ENCODE peak calls at places on chromosomes 13 and 19, in seven cellular contexts. B is naive B cell; Q is left cardiac atrium; W is CD4-positive, alpha-beta T cell; G is activated T-helper 17 cell treated with anti-CD3 and anti-CD28 coated beads, Interleukin-2, amount 50 U/mL, for 72 hours; I is mucosa of descending colon; S is CD8-positive, alpha-beta T cell. F is an unnamed sample.

GRCh38 chr19:35966771-35967170 is 28.2 kb upstream of the SDHAF1 start:
- ATAC-seq in G (no peak), I (no peak), Q (no peak), B (no peak), W (no peak), S (no peak), F (no peak)

GRCh38 chr19:34994643-34995471 is 5.3 kb upstream of the GRAMD1A start:
- ATAC-seq in G (no peak), Q (peak; percentile 31), I (peak; percentile 88), S (no peak), W (no peak), B (no peak), F (peak; percentile 23)

GRCh38 chr13:68345963-68346362 is 1115.8 kb upstream of the PCDH9 start:
- ATAC-seq in S (no peak), I (peak; percentile 66), Q (no peak), W (no peak), B (no peak), G (no peak), F (no peak)

GRCh38 chr13:78786399-78786879 is 127.5 kb upstream of the OBI1 start:
- ATAC-seq in G (no peak), W (no peak), S (no peak), I (no peak), Q (no peak), B (no peak), F (no peak)

GRCh38 chr13:94325660-94326059 is 153.8 kb downstream of the DCT start:
- ATAC-seq in S (no peak), B (no peak), W (no peak), Q (no peak), I (no peak), G (no peak), F (no peak)

GRCh38 chr19:22609630-22610029 is 24.5 kb upstream of the ZNF492 start:
- ATAC-seq in Q (no peak), B (no peak), I (no peak), G (no peak), W (no peak), S (no peak), F (no peak)

GRCh38 chr13:34128661-34129060 is 310.7 kb downstream of the RFC3 start:
- ATAC-seq in S (no peak), W (no peak), I (no peak), B (no peak), Q (no peak), G (no peak), F (no peak)

GRCh38 chr19:9939301-9939913 is 3.1 kb upstream of the OLFM2 start:
- ATAC-seq in I (no peak), W (no peak), G (no peak), Q (no peak), S (no peak), B (no peak), F (no peak)

GRCh38 chr19:35081201-35081600 is 34.4 kb upstream of the FXYD3 start:
- ATAC-seq in W (no peak), G (no peak), Q (no peak), I (no peak), B (no peak), S (no peak), F (no peak)

GRCh38 chr13:76335463-76335862 is 550.7 kb downstream of the KCTD12 start:
- ATAC-seq in W (no peak), I (no peak), Q (no peak), G (no peak), B (no peak), S (no peak), F (no peak)

GRCh38 chr19:38429055-38429810 is 3.2 kb upstream of the RASGRP4 start:
- ATAC-seq in W (no peak), G (peak; percentile 57), B (no peak), Q (no peak), S (no peak), I (no peak), F (no peak)

GRCh38 chr13:76854894-76855293 is 31.3 kb downstream of the KCTD12 start:
- ATAC-seq in I (no peak), Q (peak; percentile 34), W (no peak), B (no peak), G (no peak), S (no peak), F (peak; percentile 55)

GRCh38 chr13:59679239-59679638 is 484.5 kb downstream of the DIAPH3 start:
- ATAC-seq in Q (no peak), W (no peak), G (no peak), I (no peak), B (no peak), S (no peak), F (no peak)

GRCh38 chr19:41995959-41996797 is 2.1 kb upstream of the ATP1A3 start:
- ATAC-seq in G (no peak), I (no peak), B (no peak), Q (no peak), S (no peak), W (no peak), F (no peak)

GRCh38 chr19:47135156-47135555 is 4.5 kb downstream of the SAE1 start:
- ATAC-seq in I (no peak), Q (no peak), G (no peak), B (no peak), S (no peak), W (no peak), F (no peak)

GRCh38 chr13:77345150-77345780 is 18.4 kb upstream of the MYCBP2 start:
- ATAC-seq in S (peak; percentile 55), W (peak; percentile 71), Q (no peak), B (peak; percentile 88), I (peak; percentile 35), G (peak; percentile 87), F (no peak)

GRCh38 chr13:99970761-99971575 is 599 bp downstream of the ZIC5 start:
- ATAC-seq in G (no peak), I (peak; percentile 30), S (no peak), W (peak; percentile 5), B (peak; percentile 12), Q (no peak), F (peak; percentile 29)

GRCh38 chr19:2552859-2553258 is 76.9 kb downstream of the GADD45B start:
- ATAC-seq in Q (no peak), I (peak; percentile 48), S (peak; percentile 89), W (peak; percentile 92), G (peak; percentile 95), B (peak; percentile 95), F (no peak)

GRCh38 chr19:10896851-10897526 is 25.6 kb downstream of the CARM1 start:
- ATAC-seq in I (peak; percentile 23), W (no peak), G (peak; percentile 44), S (no peak), Q (no peak), B (no peak), F (no peak)

GRCh38 chr13:42567772-42568428 is 6.1 kb upstream of the TNFSF11 start:
- ATAC-seq in S (no peak), W (no peak), G (no peak), B (no peak), I (no peak), Q (no peak), F (no peak)

GRCh38 chr19:44607049-44607448 is 6.3 kb upstream of the IGSF23 start:
- ATAC-seq in G (no peak), Q (peak; percentile 61), S (no peak), I (peak; percentile 61), B (peak; percentile 49), W (no peak), F (peak; percentile 71)

GRCh38 chr19:13127811-13128575 is 9.9 kb downstream of the NACC1 start:
- ATAC-seq in B (no peak), G (no peak), Q (no peak), S (no peak), W (no peak), I (no peak), F (no peak)

GRCh38 chr19:49182848-49183375 is 25.3 kb downstream of the TRPM4 start:
- ATAC-seq in G (no peak), B (no peak), W (no peak), I (no peak), Q (peak; percentile 29), S (no peak), F (no peak)

GRCh38 chr13:106357198-106357597 is 178.3 kb downstream of the EFNB2 start:
- ATAC-seq in Q (peak; percentile 60), G (no peak), I (no peak), S (no peak), B (no peak), W (no peak), F (no peak)

GRCh38 chr13:113029487-113030258 is 60.7 kb downstream of the MCF2L start:
- ATAC-seq in S (peak; percentile 65), B (no peak), Q (peak; percentile 54), W (no peak), G (peak; percentile 35), I (peak; percentile 68), F (no peak)

GRCh38 chr19:1074512-1075283 is 7.7 kb downstream of the ARHGAP45 start:
- ATAC-seq in G (peak; percentile 26), I (peak; percentile 79), S (peak; percentile 27), Q (peak; percentile 40), W (peak; percentile 25), B (peak; percentile 42), F (peak; percentile 54)

GRCh38 chr13:73499685-73500084 is 440.9 kb downstream of the KLF5 start:
- ATAC-seq in S (no peak), Q (no peak), I (peak; percentile 78), W (no peak), B (no peak), G (no peak), F (no peak)

GRCh38 chr13:29125145-29125933 is 305.2 kb downstream of the MTUS2 start:
- ATAC-seq in S (no peak), B (peak; percentile 41), I (no peak), G (peak; percentile 90), Q (no peak), W (peak; percentile 69), F (no peak)

GRCh38 chr19:460877-461609 is at the start of gene SHC2:
- ATAC-seq in Q (peak; percentile 61), G (no peak), W (no peak), I (no peak), S (peak; percentile 27), B (no peak), F (no peak)

GRCh38 chr13:77177646-77178045 is 149.2 kb downstream of the MYCBP2 start:
- ATAC-seq in S (no peak), W (no peak), I (no peak), G (no peak), B (no peak), Q (no peak), F (no peak)

GRCh38 chr13:46355088-46355468 is 32.0 kb downstream of the RUBCNL start:
- ATAC-seq in W (no peak), Q (no peak), B (no peak), S (no peak), G (peak; percentile 12), I (no peak), F (no peak)

GRCh38 chr19:4431808-4432674 is 25.6 kb downstream of the UBXN6 start:
- ATAC-seq in Q (peak; percentile 71), W (no peak), B (peak; percentile 73), G (no peak), S (peak; percentile 17), I (peak; percentile 52), F (no peak)

GRCh38 chr19:55206664-55207500 is 2.4 kb downstream of the PTPRH start:
- ATAC-seq in Q (peak; percentile 98), B (no peak), I (peak; percentile 88), G (peak; percentile 62), S (no peak), W (no peak), F (peak; percentile 91)

GRCh38 chr19:54937926-54938325 is 9.4 kb downstream of the NLRP7 start:
- ATAC-seq in S (no peak), I (no peak), W (no peak), B (peak; percentile 94), Q (no peak), G (peak; percentile 79), F (no peak)

GRCh38 chr19:1069009-1069779 is 2.2 kb downstream of the ARHGAP45 start:
- ATAC-seq in B (peak; percentile 35), S (peak; percentile 18), Q (peak; percentile 51), G (peak; percentile 59), W (peak; percentile 30), I (peak; percentile 59), F (peak; percentile 7)

GRCh38 chr19:58170860-58171259 is 12.0 kb upstream of the ZNF274 start:
- ATAC-seq in G (no peak), I (no peak), S (no peak), Q (no peak), W (no peak), B (no peak), F (peak; percentile 68)